ENCODE peak calls at places on chromosomes 2 and 18, in six cellular contexts. One of them, this sample, is unnamed.

GRCh38 chr2:12605936-12606335 is 110.8 kb upstream of the TRIB2 start:
- DNase-seq in heart left ventricle: no peak
- DNase-seq in CD4-positive, alpha-beta T cell: no peak
- DNase-seq in fibroblast of lung: peak
- DNase-seq in HCT116: no peak
- DNase-seq in tibial nerve: no peak
- DNase-seq in this sample: no peak

GRCh38 chr2:3608373-3609278 is 13.7 kb downstream of the COLEC11 start:
- DNase-seq in CD4-positive, alpha-beta T cell: no peak
- DNase-seq in fibroblast of lung: no peak
- DNase-seq in heart left ventricle: no peak
- DNase-seq in HCT116: no peak
- DNase-seq in tibial nerve: no peak
- DNase-seq in this sample: no peak

GRCh38 chr18:22847392-22847791 is 85.7 kb upstream of the RBBP8 start:
- DNase-seq in tibial nerve: no peak
- DNase-seq in fibroblast of lung: peak
- DNase-seq in CD4-positive, alpha-beta T cell: no peak
- DNase-seq in HCT116: no peak
- DNase-seq in heart left ventricle: no peak
- DNase-seq in this sample: no peak

GRCh38 chr18:63197246-63197791 is 122.2 kb downstream of the BCL2 start:
- DNase-seq in HCT116: no peak
- DNase-seq in heart left ventricle: no peak
- DNase-seq in fibroblast of lung: no peak
- DNase-seq in tibial nerve: no peak
- DNase-seq in CD4-positive, alpha-beta T cell: no peak
- DNase-seq in this sample: no peak

GRCh38 chr2:162212366-162212765 is 30.9 kb downstream of the FAP start:
- DNase-seq in tibial nerve: no peak
- DNase-seq in heart left ventricle: no peak
- DNase-seq in CD4-positive, alpha-beta T cell: no peak
- DNase-seq in HCT116: no peak
- DNase-seq in fibroblast of lung: no peak
- DNase-seq in this sample: no peak

GRCh38 chr2:164841719-164842623 is at the start of gene COBLL1:
- DNase-seq in HCT116: peak
- DNase-seq in CD4-positive, alpha-beta T cell: peak
- DNase-seq in fibroblast of lung: peak
- DNase-seq in tibial nerve: peak
- DNase-seq in heart left ventricle: peak
- DNase-seq in this sample: peak

GRCh38 chr2:207319321-207319720 is 153.6 kb upstream of the KLF7 start:
- DNase-seq in HCT116: no peak
- DNase-seq in CD4-positive, alpha-beta T cell: no peak
- DNase-seq in fibroblast of lung: no peak
- DNase-seq in heart left ventricle: no peak
- DNase-seq in tibial nerve: no peak
- DNase-seq in this sample: no peak

GRCh38 chr2:170485254-170485653 is 229.9 kb upstream of the SP5 start:
- DNase-seq in HCT116: no peak
- DNase-seq in tibial nerve: no peak
- DNase-seq in heart left ventricle: no peak
- DNase-seq in CD4-positive, alpha-beta T cell: no peak
- DNase-seq in fibroblast of lung: no peak
- DNase-seq in this sample: no peak

GRCh38 chr2:160315337-160315736 is 115.3 kb upstream of the ITGB6 start:
- DNase-seq in HCT116: no peak
- DNase-seq in tibial nerve: no peak
- DNase-seq in CD4-positive, alpha-beta T cell: no peak
- DNase-seq in fibroblast of lung: peak
- DNase-seq in heart left ventricle: no peak
- DNase-seq in this sample: no peak

GRCh38 chr18:51194604-51195003 is 2.9 kb downstream of the MEX3C start:
- DNase-seq in heart left ventricle: no peak
- DNase-seq in tibial nerve: no peak
- DNase-seq in fibroblast of lung: peak
- DNase-seq in CD4-positive, alpha-beta T cell: no peak
- DNase-seq in HCT116: no peak
- DNase-seq in this sample: no peak

GRCh38 chr2:144554811-144555210 is 34.9 kb upstream of the ZEB2 start:
- DNase-seq in CD4-positive, alpha-beta T cell: no peak
- DNase-seq in tibial nerve: no peak
- DNase-seq in heart left ventricle: no peak
- DNase-seq in HCT116: no peak
- DNase-seq in fibroblast of lung: no peak
- DNase-seq in this sample: no peak

GRCh38 chr2:72572501-72572900 is 253.3 kb downstream of the EXOC6B start:
- DNase-seq in fibroblast of lung: peak
- DNase-seq in heart left ventricle: no peak
- DNase-seq in HCT116: no peak
- DNase-seq in CD4-positive, alpha-beta T cell: no peak
- DNase-seq in tibial nerve: no peak
- DNase-seq in this sample: no peak

GRCh38 chr2:66839551-66840320 is 404.8 kb downstream of the MEIS1 start:
- DNase-seq in fibroblast of lung: peak
- DNase-seq in CD4-positive, alpha-beta T cell: no peak
- DNase-seq in HCT116: no peak
- DNase-seq in heart left ventricle: no peak
- DNase-seq in tibial nerve: no peak
- DNase-seq in this sample: no peak

GRCh38 chr2:149601141-149601796 is 13.7 kb upstream of the MMADHC start:
- DNase-seq in CD4-positive, alpha-beta T cell: no peak
- DNase-seq in HCT116: no peak
- DNase-seq in fibroblast of lung: peak
- DNase-seq in heart left ventricle: no peak
- DNase-seq in tibial nerve: no peak
- DNase-seq in this sample: no peak

GRCh38 chr2:234437642-234438321 is 59.1 kb downstream of the ARL4C start:
- DNase-seq in HCT116: no peak
- DNase-seq in CD4-positive, alpha-beta T cell: no peak
- DNase-seq in tibial nerve: no peak
- DNase-seq in heart left ventricle: peak
- DNase-seq in fibroblast of lung: no peak
- DNase-seq in this sample: no peak

GRCh38 chr2:74537140-74537539 is 7.4 kb downstream of the HTRA2 start:
- DNase-seq in fibroblast of lung: no peak
- DNase-seq in tibial nerve: no peak
- DNase-seq in HCT116: no peak
- DNase-seq in CD4-positive, alpha-beta T cell: no peak
- DNase-seq in heart left ventricle: peak
- DNase-seq in this sample: no peak

GRCh38 chr18:29753379-29753778 is 1289.2 kb downstream of the DSC3 start:
- DNase-seq in CD4-positive, alpha-beta T cell: no peak
- DNase-seq in tibial nerve: no peak
- DNase-seq in fibroblast of lung: peak
- DNase-seq in HCT116: no peak
- DNase-seq in heart left ventricle: no peak
- DNase-seq in this sample: no peak

GRCh38 chr2:112033600-112033999 is 21.5 kb upstream of the TMEM87B start:
- DNase-seq in heart left ventricle: no peak
- DNase-seq in tibial nerve: no peak
- DNase-seq in HCT116: peak
- DNase-seq in CD4-positive, alpha-beta T cell: no peak
- DNase-seq in fibroblast of lung: peak
- DNase-seq in this sample: no peak

GRCh38 chr2:23632831-23633395 is 247.9 kb downstream of the KLHL29 start:
- DNase-seq in heart left ventricle: no peak
- DNase-seq in HCT116: no peak
- DNase-seq in CD4-positive, alpha-beta T cell: no peak
- DNase-seq in tibial nerve: no peak
- DNase-seq in fibroblast of lung: no peak
- DNase-seq in this sample: no peak

GRCh38 chr2:23630111-23630480 is 245.1 kb downstream of the KLHL29 start:
- DNase-seq in HCT116: no peak
- DNase-seq in CD4-positive, alpha-beta T cell: no peak
- DNase-seq in heart left ventricle: no peak
- DNase-seq in tibial nerve: no peak
- DNase-seq in fibroblast of lung: no peak
- DNase-seq in this sample: no peak

GRCh38 chr2:23632386-23632785 is 247.4 kb downstream of the KLHL29 start:
- DNase-seq in HCT116: no peak
- DNase-seq in fibroblast of lung: no peak
- DNase-seq in heart left ventricle: no peak
- DNase-seq in CD4-positive, alpha-beta T cell: no peak
- DNase-seq in tibial nerve: no peak
- DNase-seq in this sample: no peak

GRCh38 chr2:23630961-23631360 is 246.0 kb downstream of the KLHL29 start:
- DNase-seq in CD4-positive, alpha-beta T cell: no peak
- DNase-seq in fibroblast of lung: no peak
- DNase-seq in tibial nerve: no peak
- DNase-seq in heart left ventricle: no peak
- DNase-seq in HCT116: no peak
- DNase-seq in this sample: no peak

DNA sequence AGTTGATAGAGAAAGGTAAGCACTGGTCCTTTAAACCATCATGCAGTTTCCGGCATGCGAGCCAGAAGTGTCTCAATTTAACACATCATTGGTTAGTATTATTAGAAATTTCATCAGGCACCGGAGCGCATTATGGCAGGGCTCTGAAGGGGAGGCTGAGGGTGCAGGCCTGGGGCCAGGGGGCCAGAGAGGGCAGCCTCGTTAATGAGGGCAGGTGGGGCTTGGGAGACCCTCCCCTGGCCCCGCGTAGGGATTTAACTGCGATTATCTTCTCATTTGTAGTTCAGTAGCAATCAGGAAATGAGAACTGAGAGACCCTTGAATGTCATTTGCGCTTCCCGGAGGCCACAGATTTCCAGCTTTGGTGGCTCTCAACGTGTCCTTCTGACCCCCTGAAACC is 246.4 kb downstream of the KLHL29 start:
- DNase-seq in tibial nerve: no peak
- DNase-seq in HCT116: no peak
- DNase-seq in CD4-positive, alpha-beta T cell: no peak
- DNase-seq in fibroblast of lung: no peak
- DNase-seq in heart left ventricle: no peak
- DNase-seq in this sample: no peak
- H3K27ac ChIP-seq in tibial nerve: no peak
- H3K27ac ChIP-seq in HCT116: no peak
- H3K27ac ChIP-seq in CD4-positive, alpha-beta T cell: no peak
- H3K27ac ChIP-seq in fibroblast of lung: no peak
- H3K27ac ChIP-seq in heart left ventricle: no peak
- H3K27ac ChIP-seq in this sample: no peak

DNA sequence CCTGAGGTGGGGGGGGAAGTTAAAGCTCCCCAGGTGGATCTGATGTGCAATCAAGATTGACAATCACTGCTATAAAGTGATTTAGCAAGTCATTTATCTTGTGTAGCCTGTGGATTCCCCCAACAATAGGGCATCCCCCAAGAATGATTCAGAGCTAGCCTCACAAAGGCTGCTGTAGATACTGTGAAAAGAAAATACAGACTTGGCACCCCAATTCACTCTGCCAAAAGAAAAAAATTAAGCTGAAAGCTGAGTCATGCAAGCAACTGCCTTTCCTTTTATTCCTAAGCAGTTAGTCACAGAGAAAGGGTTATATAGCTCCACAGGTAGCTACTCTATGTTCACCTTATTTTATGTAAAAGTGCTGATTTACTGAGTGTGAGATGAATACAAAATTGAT is 14.6 kb downstream of the SLC16A14 start:
- DNase-seq in tibial nerve: no peak
- DNase-seq in fibroblast of lung: peak
- DNase-seq in HCT116: no peak
- DNase-seq in heart left ventricle: no peak
- DNase-seq in CD4-positive, alpha-beta T cell: no peak
- DNase-seq in this sample: no peak
- H3K27ac ChIP-seq in tibial nerve: no peak
- H3K27ac ChIP-seq in fibroblast of lung: no peak
- H3K27ac ChIP-seq in HCT116: peak
- H3K27ac ChIP-seq in heart left ventricle: no peak
- H3K27ac ChIP-seq in CD4-positive, alpha-beta T cell: no peak
- H3K27ac ChIP-seq in this sample: no peak

GRCh38 chr2:204470621-204471196 is 74.6 kb upstream of the PARD3B start:
- DNase-seq in fibroblast of lung: no peak
- DNase-seq in tibial nerve: no peak
- DNase-seq in HCT116: no peak
- DNase-seq in heart left ventricle: no peak
- DNase-seq in CD4-positive, alpha-beta T cell: no peak
- DNase-seq in this sample: no peak
- H3K27ac ChIP-seq in fibroblast of lung: no peak
- H3K27ac ChIP-seq in tibial nerve: no peak
- H3K27ac ChIP-seq in HCT116: no peak
- H3K27ac ChIP-seq in heart left ventricle: no peak
- H3K27ac ChIP-seq in CD4-positive, alpha-beta T cell: no peak
- H3K27ac ChIP-seq in this sample: no peak

GRCh38 chr2:189782221-189782671 is 1.9 kb downstream of the ORMDL1 start:
- DNase-seq in HCT116: no peak
- DNase-seq in tibial nerve: no peak
- DNase-seq in CD4-positive, alpha-beta T cell: no peak
- DNase-seq in fibroblast of lung: peak
- DNase-seq in heart left ventricle: no peak
- DNase-seq in this sample: no peak
- H3K27ac ChIP-seq in HCT116: no peak
- H3K27ac ChIP-seq in tibial nerve: peak
- H3K27ac ChIP-seq in CD4-positive, alpha-beta T cell: no peak
- H3K27ac ChIP-seq in fibroblast of lung: peak
- H3K27ac ChIP-seq in heart left ventricle: no peak
- H3K27ac ChIP-seq in this sample: no peak

GRCh38 chr2:48673581-48673980 is 55.9 kb downstream of the GTF2A1L start:
- DNase-seq in fibroblast of lung: no peak
- DNase-seq in HCT116: no peak
- DNase-seq in tibial nerve: no peak
- DNase-seq in CD4-positive, alpha-beta T cell: no peak
- DNase-seq in heart left ventricle: no peak
- DNase-seq in this sample: no peak
- H3K27ac ChIP-seq in fibroblast of lung: no peak
- H3K27ac ChIP-seq in HCT116: no peak
- H3K27ac ChIP-seq in tibial nerve: no peak
- H3K27ac ChIP-seq in CD4-positive, alpha-beta T cell: no peak
- H3K27ac ChIP-seq in heart left ventricle: no peak
- H3K27ac ChIP-seq in this sample: no peak

GRCh38 chr2:69390474-69390873 is 3.4 kb upstream of the GFPT1 start:
- DNase-seq in tibial nerve: no peak
- DNase-seq in CD4-positive, alpha-beta T cell: no peak
- DNase-seq in HCT116: no peak
- DNase-seq in fibroblast of lung: no peak
- DNase-seq in heart left ventricle: no peak
- DNase-seq in this sample: no peak
- H3K27ac ChIP-seq in tibial nerve: no peak
- H3K27ac ChIP-seq in CD4-positive, alpha-beta T cell: no peak
- H3K27ac ChIP-seq in HCT116: no peak
- H3K27ac ChIP-seq in fibroblast of lung: no peak
- H3K27ac ChIP-seq in heart left ventricle: no peak
- H3K27ac ChIP-seq in this sample: no peak

This sample was measured in Peyer's patch.